ENCODE peak calls at places on chromosome 6, in seven cellular contexts. E is ovary; H is body of pancreas; N is ELR; M is HEK293T; S is activated CD8-positive, alpha-beta T cell treated with anti-CD3 and anti-CD28 coated beads for 36 hours; D is T-helper 9 cell. G is an unnamed sample.

GRCh38 chr6:31083742-31084354 is 28.5 kb downstream of the C6orf15 start:
- DNase-seq in E (peak), H (peak), N (peak), M (peak), S (peak), D (peak), G (peak)

GRCh38 chr6:161418458-161418945 is 144.6 kb upstream of the AGPAT4 start:
- DNase-seq in E (peak), H (peak), N (peak), M (peak), S (peak), D (no peak), G (peak)

GRCh38 chr6:156658596-156659316 is 118.4 kb upstream of the ARID1B start:
- DNase-seq in E (no peak), H (no peak), N (no peak), M (no peak), S (no peak), D (no peak), G (no peak)

GRCh38 chr6:84453499-84453898 is 226.1 kb upstream of the CEP162 start:
- DNase-seq in E (no peak), H (no peak), N (no peak), M (no peak), S (no peak), D (no peak), G (no peak)

GRCh38 chr6:15026832-15027231 is 219.0 kb upstream of the JARID2 start:
- DNase-seq in E (no peak), H (peak), N (no peak), M (no peak), S (no peak), D (no peak), G (peak)

GRCh38 chr6:148144917-148145521 is 197.6 kb upstream of the SASH1 start:
- DNase-seq in E (peak), H (peak), N (peak), M (peak), S (peak), D (peak), G (peak)

GRCh38 chr6:109396319-109396718 is 14.1 kb upstream of the CD164 start:
- DNase-seq in E (no peak), H (no peak), N (no peak), M (no peak), S (no peak), D (no peak), G (no peak)

GRCh38 chr6:84048588-84048987 is 15.0 kb downstream of the MRAP2 start:
- DNase-seq in E (no peak), H (no peak), N (no peak), M (no peak), S (no peak), D (no peak), G (no peak)

GRCh38 chr6:43934183-43934802 is 164.3 kb downstream of the VEGFA start:
- DNase-seq in E (peak), H (no peak), N (no peak), M (no peak), S (no peak), D (no peak), G (no peak)